ENCODE peak calls at places on chromosomes 16 and 17, in four cellular contexts. One of them, this sample, is unnamed.

GRCh38 chr17:82231562-82232321 is 2.9 kb downstream of the SLC16A3 start:
- DNase-seq in type B pancreatic cell: no peak
- DNase-seq in endothelial cell of umbilical vein: peak; percentile 35
- DNase-seq in stimulated activated CD8-positive, alpha-beta memory T cell treated with anti-CD3 and anti-CD28 coated beads, Interleukin-7, amount 100 ng/mL, for 1 hour: no peak
- DNase-seq in this sample: peak; percentile 33

GRCh38 chr16:89720520-89720858 is 209 bp downstream of the VPS9D1 start:
- DNase-seq in stimulated activated CD8-positive, alpha-beta memory T cell treated with anti-CD3 and anti-CD28 coated beads, Interleukin-7, amount 100 ng/mL, for 1 hour: no peak
- DNase-seq in type B pancreatic cell: no peak
- DNase-seq in endothelial cell of umbilical vein: no peak
- DNase-seq in this sample: no peak

GRCh38 chr16:83494459-83494858 is 313.3 kb upstream of the HSBP1 start:
- DNase-seq in type B pancreatic cell: no peak
- DNase-seq in endothelial cell of umbilical vein: no peak
- DNase-seq in stimulated activated CD8-positive, alpha-beta memory T cell treated with anti-CD3 and anti-CD28 coated beads, Interleukin-7, amount 100 ng/mL, for 1 hour: no peak
- DNase-seq in this sample: no peak

GRCh38 chr17:73650147-73650546 is 5.9 kb upstream of the SDK2 start:
- DNase-seq in endothelial cell of umbilical vein: no peak
- DNase-seq in type B pancreatic cell: no peak
- DNase-seq in stimulated activated CD8-positive, alpha-beta memory T cell treated with anti-CD3 and anti-CD28 coated beads, Interleukin-7, amount 100 ng/mL, for 1 hour: no peak
- DNase-seq in this sample: no peak

GRCh38 chr17:19539040-19539399 is 5.4 kb downstream of the SLC47A1 start:
- DNase-seq in endothelial cell of umbilical vein: no peak
- DNase-seq in stimulated activated CD8-positive, alpha-beta memory T cell treated with anti-CD3 and anti-CD28 coated beads, Interleukin-7, amount 100 ng/mL, for 1 hour: no peak
- DNase-seq in type B pancreatic cell: no peak
- DNase-seq in this sample: no peak

GRCh38 chr17:46147167-46147749 is 46.0 kb downstream of the KANSL1 start:
- DNase-seq in type B pancreatic cell: no peak
- DNase-seq in stimulated activated CD8-positive, alpha-beta memory T cell treated with anti-CD3 and anti-CD28 coated beads, Interleukin-7, amount 100 ng/mL, for 1 hour: no peak
- DNase-seq in endothelial cell of umbilical vein: no peak
- DNase-seq in this sample: no peak

GRCh38 chr17:27800522-27800921 is at the start of gene NOS2:
- DNase-seq in endothelial cell of umbilical vein: no peak
- DNase-seq in type B pancreatic cell: no peak
- DNase-seq in stimulated activated CD8-positive, alpha-beta memory T cell treated with anti-CD3 and anti-CD28 coated beads, Interleukin-7, amount 100 ng/mL, for 1 hour: no peak
- DNase-seq in this sample: no peak

GRCh38 chr16:87550510-87550961 is 51.8 kb upstream of the JPH3 start:
- DNase-seq in type B pancreatic cell: no peak
- DNase-seq in endothelial cell of umbilical vein: no peak
- DNase-seq in stimulated activated CD8-positive, alpha-beta memory T cell treated with anti-CD3 and anti-CD28 coated beads, Interleukin-7, amount 100 ng/mL, for 1 hour: peak; percentile 16
- DNase-seq in this sample: no peak

GRCh38 chr16:29824589-29825144 is 4.4 kb downstream of the MVP start:
- DNase-seq in type B pancreatic cell: no peak
- DNase-seq in endothelial cell of umbilical vein: peak; percentile 85
- DNase-seq in stimulated activated CD8-positive, alpha-beta memory T cell treated with anti-CD3 and anti-CD28 coated beads, Interleukin-7, amount 100 ng/mL, for 1 hour: no peak
- DNase-seq in this sample: peak; percentile 80

GRCh38 chr17:37743875-37744632 is 805 bp downstream of the HNF1B start:
- DNase-seq in type B pancreatic cell: no peak
- DNase-seq in stimulated activated CD8-positive, alpha-beta memory T cell treated with anti-CD3 and anti-CD28 coated beads, Interleukin-7, amount 100 ng/mL, for 1 hour: no peak
- DNase-seq in endothelial cell of umbilical vein: no peak
- DNase-seq in this sample: no peak

GRCh38 chr17:57692770-57693169 is 52.3 kb downstream of the CCDC182 start:
- DNase-seq in stimulated activated CD8-positive, alpha-beta memory T cell treated with anti-CD3 and anti-CD28 coated beads, Interleukin-7, amount 100 ng/mL, for 1 hour: no peak
- DNase-seq in endothelial cell of umbilical vein: no peak
- DNase-seq in type B pancreatic cell: no peak
- DNase-seq in this sample: no peak

GRCh38 chr17:2694381-2695242 is 17.0 kb downstream of the CLUH start:
- DNase-seq in type B pancreatic cell: peak; percentile 60
- DNase-seq in stimulated activated CD8-positive, alpha-beta memory T cell treated with anti-CD3 and anti-CD28 coated beads, Interleukin-7, amount 100 ng/mL, for 1 hour: no peak
- DNase-seq in endothelial cell of umbilical vein: no peak
- DNase-seq in this sample: no peak

GRCh38 chr17:37493249-37494027 is 3.7 kb downstream of the DUSP14 start:
- DNase-seq in stimulated activated CD8-positive, alpha-beta memory T cell treated with anti-CD3 and anti-CD28 coated beads, Interleukin-7, amount 100 ng/mL, for 1 hour: no peak
- DNase-seq in type B pancreatic cell: no peak
- DNase-seq in endothelial cell of umbilical vein: no peak
- DNase-seq in this sample: peak; percentile 31

GRCh38 chr17:71942626-71943025 is 178.2 kb upstream of the SOX9 start:
- DNase-seq in type B pancreatic cell: no peak
- DNase-seq in endothelial cell of umbilical vein: no peak
- DNase-seq in stimulated activated CD8-positive, alpha-beta memory T cell treated with anti-CD3 and anti-CD28 coated beads, Interleukin-7, amount 100 ng/mL, for 1 hour: no peak
- DNase-seq in this sample: no peak

GRCh38 chr16:67963325-67964321 is 4.8 kb downstream of the SLC12A4 start:
- DNase-seq in endothelial cell of umbilical vein: no peak
- DNase-seq in type B pancreatic cell: no peak
- DNase-seq in stimulated activated CD8-positive, alpha-beta memory T cell treated with anti-CD3 and anti-CD28 coated beads, Interleukin-7, amount 100 ng/mL, for 1 hour: no peak
- DNase-seq in this sample: no peak

GRCh38 chr16:24873028-24873427 is 27.3 kb downstream of the SLC5A11 start:
- DNase-seq in stimulated activated CD8-positive, alpha-beta memory T cell treated with anti-CD3 and anti-CD28 coated beads, Interleukin-7, amount 100 ng/mL, for 1 hour: no peak
- DNase-seq in type B pancreatic cell: no peak
- DNase-seq in endothelial cell of umbilical vein: no peak
- DNase-seq in this sample: no peak

GRCh38 chr17:50568659-50569058 is 8.1 kb downstream of the CACNA1G start:
- DNase-seq in stimulated activated CD8-positive, alpha-beta memory T cell treated with anti-CD3 and anti-CD28 coated beads, Interleukin-7, amount 100 ng/mL, for 1 hour: no peak
- DNase-seq in endothelial cell of umbilical vein: no peak
- DNase-seq in type B pancreatic cell: no peak
- DNase-seq in this sample: no peak

GRCh38 chr16:71627631-71628236 is 1.8 kb downstream of the MARVELD3 start:
- DNase-seq in type B pancreatic cell: no peak
- DNase-seq in stimulated activated CD8-positive, alpha-beta memory T cell treated with anti-CD3 and anti-CD28 coated beads, Interleukin-7, amount 100 ng/mL, for 1 hour: no peak
- DNase-seq in endothelial cell of umbilical vein: no peak
- DNase-seq in this sample: no peak

GRCh38 chr17:73667184-73667959 is 23.1 kb upstream of the SDK2 start:
- DNase-seq in endothelial cell of umbilical vein: no peak
- DNase-seq in type B pancreatic cell: no peak
- DNase-seq in stimulated activated CD8-positive, alpha-beta memory T cell treated with anti-CD3 and anti-CD28 coated beads, Interleukin-7, amount 100 ng/mL, for 1 hour: no peak
- DNase-seq in this sample: no peak

GRCh38 chr17:82859431-82860403 is 19.9 kb upstream of the ZNF750 start:
- DNase-seq in type B pancreatic cell: no peak
- DNase-seq in endothelial cell of umbilical vein: peak; percentile 91
- DNase-seq in stimulated activated CD8-positive, alpha-beta memory T cell treated with anti-CD3 and anti-CD28 coated beads, Interleukin-7, amount 100 ng/mL, for 1 hour: peak; percentile 22
- DNase-seq in this sample: no peak

GRCh38 chr17:37107406-37108083 is 158.8 kb downstream of the AATF start:
- DNase-seq in type B pancreatic cell: no peak
- DNase-seq in stimulated activated CD8-positive, alpha-beta memory T cell treated with anti-CD3 and anti-CD28 coated beads, Interleukin-7, amount 100 ng/mL, for 1 hour: no peak
- DNase-seq in endothelial cell of umbilical vein: no peak
- DNase-seq in this sample: no peak

GRCh38 chr17:55768946-55769624 is 18.2 kb downstream of the PCTP start:
- DNase-seq in type B pancreatic cell: no peak
- DNase-seq in stimulated activated CD8-positive, alpha-beta memory T cell treated with anti-CD3 and anti-CD28 coated beads, Interleukin-7, amount 100 ng/mL, for 1 hour: no peak
- DNase-seq in endothelial cell of umbilical vein: no peak
- DNase-seq in this sample: no peak

GRCh38 chr16:19284207-19284606 is 1.3 kb upstream of the CLEC19A start:
- DNase-seq in endothelial cell of umbilical vein: no peak
- DNase-seq in type B pancreatic cell: no peak
- DNase-seq in stimulated activated CD8-positive, alpha-beta memory T cell treated with anti-CD3 and anti-CD28 coated beads, Interleukin-7, amount 100 ng/mL, for 1 hour: no peak
- DNase-seq in this sample: peak; percentile 57

GRCh38 chr17:39808409-39808997 is 55.6 kb downstream of the IKZF3 start:
- DNase-seq in stimulated activated CD8-positive, alpha-beta memory T cell treated with anti-CD3 and anti-CD28 coated beads, Interleukin-7, amount 100 ng/mL, for 1 hour: no peak
- DNase-seq in endothelial cell of umbilical vein: no peak
- DNase-seq in type B pancreatic cell: no peak
- DNase-seq in this sample: no peak

GRCh38 chr16:66996324-66996982 is 8.1 kb downstream of the CES4A start:
- DNase-seq in type B pancreatic cell: no peak
- DNase-seq in stimulated activated CD8-positive, alpha-beta memory T cell treated with anti-CD3 and anti-CD28 coated beads, Interleukin-7, amount 100 ng/mL, for 1 hour: no peak
- DNase-seq in endothelial cell of umbilical vein: no peak
- DNase-seq in this sample: no peak

GRCh38 chr16:91484-91883 is 13.5 kb downstream of the MPG start:
- DNase-seq in endothelial cell of umbilical vein: no peak
- DNase-seq in stimulated activated CD8-positive, alpha-beta memory T cell treated with anti-CD3 and anti-CD28 coated beads, Interleukin-7, amount 100 ng/mL, for 1 hour: no peak
- DNase-seq in type B pancreatic cell: no peak
- DNase-seq in this sample: no peak

GRCh38 chr16:56281256-56281805 is 90.0 kb downstream of the GNAO1 start:
- DNase-seq in type B pancreatic cell: no peak
- DNase-seq in endothelial cell of umbilical vein: no peak
- DNase-seq in stimulated activated CD8-positive, alpha-beta memory T cell treated with anti-CD3 and anti-CD28 coated beads, Interleukin-7, amount 100 ng/mL, for 1 hour: no peak
- DNase-seq in this sample: no peak

GRCh38 chr17:36777118-36777517 is 160.2 kb upstream of the LHX1 start:
- DNase-seq in stimulated activated CD8-positive, alpha-beta memory T cell treated with anti-CD3 and anti-CD28 coated beads, Interleukin-7, amount 100 ng/mL, for 1 hour: no peak
- DNase-seq in type B pancreatic cell: no peak
- DNase-seq in endothelial cell of umbilical vein: no peak
- DNase-seq in this sample: no peak

GRCh38 chr16:67055712-67056487 is 27.0 kb downstream of the CBFB start:
- DNase-seq in stimulated activated CD8-positive, alpha-beta memory T cell treated with anti-CD3 and anti-CD28 coated beads, Interleukin-7, amount 100 ng/mL, for 1 hour: no peak
- DNase-seq in type B pancreatic cell: no peak
- DNase-seq in endothelial cell of umbilical vein: peak; percentile 14
- DNase-seq in this sample: peak; percentile 37

GRCh38 chr17:1060991-1061390 is 64.1 kb downstream of the TIMM22 start:
- DNase-seq in endothelial cell of umbilical vein: peak; percentile 93
- DNase-seq in stimulated activated CD8-positive, alpha-beta memory T cell treated with anti-CD3 and anti-CD28 coated beads, Interleukin-7, amount 100 ng/mL, for 1 hour: no peak
- DNase-seq in type B pancreatic cell: no peak
- DNase-seq in this sample: peak; percentile 95

GRCh38 chr16:70018254-70018653 is 67.1 kb downstream of the CLEC18A start:
- DNase-seq in stimulated activated CD8-positive, alpha-beta memory T cell treated with anti-CD3 and anti-CD28 coated beads, Interleukin-7, amount 100 ng/mL, for 1 hour: no peak
- DNase-seq in type B pancreatic cell: no peak
- DNase-seq in endothelial cell of umbilical vein: peak; percentile 29
- DNase-seq in this sample: no peak

GRCh38 chr17:71337903-71338302 is 782.9 kb upstream of the SOX9 start:
- DNase-seq in stimulated activated CD8-positive, alpha-beta memory T cell treated with anti-CD3 and anti-CD28 coated beads, Interleukin-7, amount 100 ng/mL, for 1 hour: no peak
- DNase-seq in endothelial cell of umbilical vein: no peak
- DNase-seq in type B pancreatic cell: no peak
- DNase-seq in this sample: no peak

GRCh38 chr16:11465675-11466074 is 120.4 kb downstream of the RMI2 start:
- DNase-seq in stimulated activated CD8-positive, alpha-beta memory T cell treated with anti-CD3 and anti-CD28 coated beads, Interleukin-7, amount 100 ng/mL, for 1 hour: no peak
- DNase-seq in type B pancreatic cell: no peak
- DNase-seq in endothelial cell of umbilical vein: no peak
- DNase-seq in this sample: no peak

GRCh38 chr16:4426021-4426684 is 485 bp downstream of the DNAJA3 start:
- DNase-seq in stimulated activated CD8-positive, alpha-beta memory T cell treated with anti-CD3 and anti-CD28 coated beads, Interleukin-7, amount 100 ng/mL, for 1 hour: no peak
- DNase-seq in endothelial cell of umbilical vein: no peak
- DNase-seq in type B pancreatic cell: no peak
- DNase-seq in this sample: peak; percentile 35

GRCh38 chr16:56338566-56339318 is 86.6 kb downstream of the AMFR start:
- DNase-seq in type B pancreatic cell: no peak
- DNase-seq in stimulated activated CD8-positive, alpha-beta memory T cell treated with anti-CD3 and anti-CD28 coated beads, Interleukin-7, amount 100 ng/mL, for 1 hour: no peak
- DNase-seq in endothelial cell of umbilical vein: no peak
- DNase-seq in this sample: no peak

GRCh38 chr17:36937961-36938565 is 788 bp downstream of the LHX1 start:
- DNase-seq in type B pancreatic cell: no peak
- DNase-seq in endothelial cell of umbilical vein: peak; percentile 33
- DNase-seq in stimulated activated CD8-positive, alpha-beta memory T cell treated with anti-CD3 and anti-CD28 coated beads, Interleukin-7, amount 100 ng/mL, for 1 hour: no peak
- DNase-seq in this sample: no peak

This sample was measured in SW 1271.